ENCODE peak calls at places on chromosome 11, in four cellular contexts. X is K562, K is HepG2, W is GM12878. M is an unnamed sample.

GRCh38 chr11:87422566-87422965 is 384.8 kb downstream of the TMEM135 start:
- DNase-seq in X (no peak), K (no peak), W (no peak), M (no peak)

GRCh38 chr11:32421992-32422391 is 13.3 kb downstream of the WT1 start:
- DNase-seq in X (no peak), K (no peak), W (no peak), M (no peak)

GRCh38 chr11:111596319-111596718 is 5.9 kb upstream of the SIK2 start:
- DNase-seq in X (no peak), K (no peak), W (no peak), M (no peak)

GRCh38 chr11:111148116-111148515 is 97.4 kb upstream of the POU2AF2 start:
- DNase-seq in X (no peak), K (no peak), W (no peak), M (no peak)

GRCh38 chr11:2273771-2274170 is 3.4 kb upstream of the ASCL2 start:
- DNase-seq in X (no peak), K (no peak), W (no peak), M (no peak)

GRCh38 chr11:2086239-2087040 is 52.7 kb downstream of the IGF2 start:
- DNase-seq in X (no peak), K (no peak), W (no peak), M (no peak)

GRCh38 chr11:68956142-68956541 is 24.6 kb downstream of the MRGPRD start:
- DNase-seq in X (peak), K (no peak), W (no peak), M (peak)

GRCh38 chr11:2325719-2326118 is 23.9 kb downstream of the TSPAN32 start:
- DNase-seq in X (no peak), K (no peak), W (no peak), M (no peak)

GRCh38 chr11:17498058-17498457 is 21.4 kb upstream of the ABCC8 start:
- DNase-seq in X (no peak), K (no peak), W (no peak), M (peak)

GRCh38 chr11:116950210-116950609 is 112.8 kb upstream of the APOA1 start:
- DNase-seq in X (no peak), K (no peak), W (no peak), M (no peak)

GRCh38 chr11:77547863-77548551 is 41.7 kb upstream of the AQP11 start:
- DNase-seq in X (peak), K (peak), W (peak), M (peak)

GRCh38 chr11:88790179-88790578 is 275.6 kb downstream of the GRM5 start:
- DNase-seq in X (no peak), K (no peak), W (no peak), M (no peak)

GRCh38 chr11:95495722-95496121 is 264.7 kb upstream of the SESN3 start:
- DNase-seq in X (no peak), K (no peak), W (no peak), M (no peak)
- TF ChIP-seq NR2C2 in X (no peak), K (no peak), W (no peak), M (no peak)

GRCh38 chr11:123111465-123111864 is 49.5 kb upstream of the HSPA8 start:
- DNase-seq in X (peak), K (peak), W (no peak), M (no peak)
- TF ChIP-seq ETV6 in X (no peak), K (no peak), W (no peak), M (no peak)

GRCh38 chr11:129637983-129638776 is 177.5 kb upstream of the TMEM45B start:
- DNase-seq in X (no peak), K (no peak), W (no peak), M (no peak)
- TF ChIP-seq NR2C2 in X (no peak), K (no peak), W (no peak), M (no peak)

DNA sequence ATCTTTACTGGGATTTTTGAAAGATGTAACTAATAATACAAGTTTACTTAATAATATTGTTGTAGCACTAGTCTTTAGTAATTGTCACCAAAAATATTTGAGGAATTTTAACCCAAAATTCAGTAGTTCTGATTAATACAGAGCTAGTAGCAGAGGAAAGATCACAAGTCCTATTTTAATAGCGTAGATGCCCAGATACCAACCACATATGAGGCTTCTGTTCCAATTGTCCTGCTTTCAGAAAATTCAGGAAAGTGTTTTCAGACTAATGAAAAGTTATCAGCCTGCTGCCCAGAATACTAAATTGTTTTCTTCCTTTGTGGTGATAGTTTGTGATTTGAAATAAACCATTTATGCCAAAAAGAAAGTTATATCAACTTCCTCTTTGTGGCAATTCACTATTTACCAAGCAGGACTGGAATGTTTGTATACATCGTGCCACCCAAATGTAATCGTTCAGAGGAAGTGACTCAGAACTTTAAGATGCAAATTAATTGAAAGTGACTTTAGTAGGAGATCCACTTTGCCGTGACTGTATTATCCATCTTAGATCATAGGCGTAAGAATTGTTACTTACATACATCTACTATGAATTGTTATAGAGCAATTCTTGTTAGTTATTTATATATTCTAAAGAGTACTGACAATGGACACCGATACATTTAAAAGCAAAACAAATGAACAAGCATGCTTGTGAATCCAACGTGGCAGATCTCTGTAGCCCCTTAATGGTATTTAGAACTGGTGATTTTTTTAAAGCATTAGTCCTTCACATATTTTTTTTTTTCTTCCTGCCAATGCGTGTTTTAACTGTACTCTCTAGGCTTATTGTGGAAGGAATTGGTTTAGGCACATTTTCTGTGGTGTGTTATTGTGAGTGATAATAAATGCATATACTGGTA is 231.0 kb downstream of the DDX10 start:
- DNase-seq in X (no peak), K (peak), W (peak), M (no peak)
- TF ChIP-seq ETV6 in X (no peak), K (no peak), W (no peak), M (no peak)

GRCh38 chr11:63945482-63946163 is 6.8 kb downstream of the NAA40 start:
- DNase-seq in X (peak), K (peak), W (no peak), M (peak)
- TF ChIP-seq NR2C2 in X (peak), K (no peak), W (no peak), M (no peak)

GRCh38 chr11:3890014-3890413 is 34.5 kb downstream of the STIM1 start:
- DNase-seq in X (no peak), K (no peak), W (no peak), M (no peak)

GRCh38 chr11:3888876-3889275 is 33.4 kb downstream of the STIM1 start:
- DNase-seq in X (no peak), K (no peak), W (no peak), M (no peak)

GRCh38 chr11:3886985-3887384 is 31.5 kb downstream of the STIM1 start:
- DNase-seq in X (no peak), K (peak), W (no peak), M (no peak)

GRCh38 chr11:3885855-3886254 is 30.4 kb downstream of the STIM1 start:
- DNase-seq in X (no peak), K (no peak), W (no peak), M (no peak)

DNA sequence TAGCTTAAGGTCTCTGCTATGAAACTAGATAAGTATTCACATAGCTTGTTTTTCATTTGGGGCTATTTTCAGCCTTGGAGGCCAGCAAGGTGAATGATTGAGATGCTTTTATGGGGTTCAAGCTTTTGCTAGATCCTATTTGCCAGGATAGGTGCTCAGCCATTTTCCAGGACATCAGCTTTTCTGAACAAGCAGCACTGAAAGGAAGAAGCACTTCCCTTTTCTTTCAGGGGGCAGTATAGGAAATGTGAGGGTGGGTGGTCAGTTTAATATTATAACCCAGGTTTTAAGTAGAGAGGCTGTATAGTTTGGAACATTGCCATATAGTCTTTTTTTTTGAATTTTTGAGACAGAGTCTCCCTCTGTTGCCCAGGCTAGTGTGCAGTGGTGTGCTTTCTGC is 32.7 kb downstream of the STIM1 start:
- DNase-seq in X (no peak), K (no peak), W (no peak), M (no peak)
- TF ChIP-seq ETV6 in X (no peak), K (no peak), W (no peak), M (no peak)

GRCh38 chr11:75563978-75564552 is 2.0 kb downstream of the SERPINH1 start:
- DNase-seq in X (peak), K (peak), W (no peak), M (peak)

GRCh38 chr11:75565221-75565814 is 3.3 kb downstream of the SERPINH1 start:
- DNase-seq in X (no peak), K (peak), W (no peak), M (peak)

GRCh38 chr11:75567971-75568370 is 5.9 kb downstream of the SERPINH1 start:
- DNase-seq in X (no peak), K (no peak), W (no peak), M (no peak)

GRCh38 chr11:75566763-75567279 is 4.8 kb downstream of the SERPINH1 start:
- DNase-seq in X (no peak), K (no peak), W (no peak), M (no peak)

DNA sequence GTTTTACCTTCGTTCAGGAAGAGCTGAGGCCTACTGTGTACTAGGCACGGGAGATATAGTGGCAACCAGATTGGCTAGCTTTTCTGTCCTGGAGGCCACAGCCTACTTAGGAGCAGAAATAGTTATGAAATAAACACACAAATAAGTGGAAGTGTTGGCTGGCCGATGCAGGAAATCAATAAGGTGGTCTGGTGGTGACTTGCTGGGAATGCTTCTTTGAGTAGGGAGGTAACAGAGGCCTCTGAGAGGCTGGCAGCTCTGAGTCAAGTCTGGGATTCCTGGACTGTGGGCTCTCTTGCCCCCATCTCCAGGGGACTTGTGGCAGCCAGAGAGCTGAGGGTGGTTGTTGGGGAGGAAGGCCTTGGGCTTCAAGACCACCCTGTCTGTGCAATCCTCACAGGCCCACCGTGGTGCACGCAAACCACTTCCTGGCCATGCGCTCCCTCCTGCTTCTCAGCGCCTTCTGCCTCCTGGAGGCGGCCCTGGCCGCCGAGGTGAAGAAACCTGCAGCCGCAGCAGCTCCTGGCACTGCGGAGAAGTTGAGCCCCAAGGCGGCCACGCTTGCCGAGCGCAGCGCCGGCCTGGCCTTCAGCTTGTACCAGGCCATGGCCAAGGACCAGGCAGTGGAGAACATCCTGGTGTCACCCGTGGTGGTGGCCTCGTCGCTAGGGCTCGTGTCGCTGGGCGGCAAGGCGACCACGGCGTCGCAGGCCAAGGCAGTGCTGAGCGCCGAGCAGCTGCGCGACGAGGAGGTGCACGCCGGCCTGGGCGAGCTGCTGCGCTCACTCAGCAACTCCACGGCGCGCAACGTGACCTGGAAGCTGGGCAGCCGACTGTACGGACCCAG is 4.1 kb downstream of the SERPINH1 start:
- DNase-seq in X (no peak), K (no peak), W (no peak), M (no peak)
- TF ChIP-seq NR2C2 in X (no peak), K (no peak), W (no peak), M (no peak)

DNA sequence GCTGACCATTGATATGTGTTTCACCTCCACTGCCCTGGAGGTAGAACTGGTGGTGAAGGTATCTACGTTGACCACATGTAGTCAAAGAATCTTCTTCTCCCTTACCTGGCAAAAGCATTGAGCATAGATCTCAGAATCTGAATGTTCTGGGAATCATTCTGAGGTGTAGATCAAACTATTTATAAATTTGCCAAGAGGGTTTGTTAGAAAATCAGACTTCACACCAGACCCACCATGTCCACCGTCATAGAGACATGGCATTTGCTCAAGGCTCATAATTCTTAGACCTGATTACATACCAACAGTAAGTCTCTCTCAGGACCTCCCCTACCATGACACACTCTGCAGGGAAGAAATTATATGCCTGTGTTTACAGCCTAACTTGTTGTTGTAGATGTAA is at the start of gene OR8B2:
- DNase-seq in X (no peak), K (no peak), W (no peak), M (no peak)
- TF ChIP-seq ETV6 in X (no peak), K (no peak), W (no peak), M (no peak)

GRCh38 chr11:103541186-103541795 is 432.1 kb downstream of the DYNC2H1 start:
- DNase-seq in X (no peak), K (no peak), W (no peak), M (no peak)

GRCh38 chr11:103539166-103539565 is 429.9 kb downstream of the DYNC2H1 start:
- DNase-seq in X (no peak), K (no peak), W (no peak), M (no peak)

GRCh38 chr11:103536335-103536722 is 427.1 kb downstream of the DYNC2H1 start:
- DNase-seq in X (no peak), K (no peak), W (no peak), M (no peak)

GRCh38 chr11:103534959-103535358 is 425.7 kb downstream of the DYNC2H1 start:
- DNase-seq in X (no peak), K (no peak), W (no peak), M (no peak)

GRCh38 chr11:103537904-103538502 is 428.8 kb downstream of the DYNC2H1 start:
- DNase-seq in X (no peak), K (no peak), W (no peak), M (no peak)
- TF ChIP-seq NR2C2 in X (no peak), K (no peak), W (no peak), M (no peak)

GRCh38 chr11:82682003-82682751 is 51.5 kb downstream of the FAM181B start:
- DNase-seq in X (peak), K (peak), W (peak), M (peak)
- TF ChIP-seq ETV6 in X (no peak), K (no peak), W (no peak), M (no peak)